ENCODE peak calls at places on chromosome 6, in four cellular contexts. U is transverse colon, K is GM23338, A is tibial artery. P is an unnamed sample.

GRCh38 chr6:101125380-101125971 is 244.3 kb upstream of the ASCC3 start:
- DNase-seq in U (no peak), K (no peak), A (no peak), P (no peak)

GRCh38 chr6:158717341-158718328 is 67.8 kb downstream of the SYTL3 start:
- DNase-seq in U (no peak), K (no peak), A (no peak), P (no peak)

GRCh38 chr6:167760979-167761793 is 65.5 kb upstream of the AFDN start:
- DNase-seq in U (no peak), K (no peak), A (peak; percentile 70), P (peak; percentile 22)

GRCh38 chr6:70108230-70108629 is 194.7 kb downstream of the COL9A1 start:
- DNase-seq in U (no peak), K (peak; percentile 57), A (no peak), P (no peak)

GRCh38 chr6:137112067-137112355 is 61.4 kb downstream of the IL22RA2 start:
- DNase-seq in U (no peak), K (no peak), A (no peak), P (no peak)

GRCh38 chr6:3612341-3613041 is 139.0 kb downstream of the PXDC1 start:
- DNase-seq in U (no peak), K (no peak), A (no peak), P (no peak)

GRCh38 chr6:148343383-148343782 is 745 bp downstream of the SASH1 start:
- DNase-seq in U (no peak), K (no peak), A (no peak), P (no peak)

GRCh38 chr6:28488916-28489365 is 26.7 kb downstream of the GPX6 start:
- DNase-seq in U (no peak), K (peak; percentile 80), A (no peak), P (peak; percentile 84)

GRCh38 chr6:5781966-5782556 is 224.7 kb downstream of the NRN1 start:
- DNase-seq in U (no peak), K (peak; percentile 38), A (no peak), P (peak; percentile 64)

GRCh38 chr6:107345398-107345797 is 114.0 kb downstream of the PDSS2 start:
- DNase-seq in U (no peak), K (no peak), A (no peak), P (no peak)

GRCh38 chr6:129385117-129385516 is 324.9 kb downstream of the ARHGAP18 start:
- DNase-seq in U (no peak), K (no peak), A (no peak), P (no peak)

GRCh38 chr6:131062245-131063027 is 609 bp downstream of the EPB41L2 start:
- DNase-seq in U (peak; percentile 34), K (peak; percentile 45), A (no peak), P (peak; percentile 74)

DNA sequence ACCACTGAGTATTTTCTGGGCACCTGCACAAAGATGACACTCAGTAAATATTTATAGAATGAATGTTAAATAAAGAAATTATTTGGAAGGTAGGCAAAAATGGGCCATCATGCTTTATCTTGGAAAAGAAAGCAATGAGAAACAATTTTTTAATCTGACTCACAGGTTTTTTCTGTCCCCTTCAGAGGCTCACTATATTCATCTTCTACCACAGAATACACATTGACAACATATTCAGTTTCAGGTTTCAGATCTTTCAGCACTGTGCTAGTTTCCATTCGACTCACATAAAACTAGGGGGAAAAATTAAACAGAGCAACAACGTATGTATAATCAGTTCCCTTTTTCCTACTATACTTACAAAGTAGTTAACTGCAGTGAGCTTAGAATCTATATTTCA is 58.3 kb downstream of the COL12A1 start:
- DNase-seq in U (no peak), K (no peak), A (no peak), P (no peak)
- TF ChIP-seq CTCF in U (no peak), K (no peak), A (no peak), P (no peak)

GRCh38 chr6:111793711-111794111 is 79.5 kb downstream of the FYN start:
- DNase-seq in U (peak; percentile 44), K (no peak), A (no peak), P (no peak)
- H3K4me1 ChIP-seq in U (no peaks in the 10 kb centered on the region), K (peaks cover 13% of the 10 kb centered on the region), A (no peaks in the 10 kb centered on the region), P (peaks cover 4% of the 10 kb centered on the region)

GRCh38 chr6:1312444-1313363 is 806 bp downstream of the FOXQ1 start:
- DNase-seq in U (no peak), K (peak; percentile 71), A (no peak), P (peak; percentile 84)

GRCh38 chr6:1314617-1315016 is 2.7 kb downstream of the FOXQ1 start:
- DNase-seq in U (no peak), K (no peak), A (no peak), P (no peak)

GRCh38 chr6:1313755-1314503 is 2.0 kb downstream of the FOXQ1 start:
- DNase-seq in U (peak; percentile 63), K (peak; percentile 76), A (no peak), P (peak; percentile 89)

GRCh38 chr6:1312193-1312443 is 220 bp downstream of the FOXQ1 start:
- DNase-seq in U (no peak), K (no peak), A (no peak), P (no peak)

DNA sequence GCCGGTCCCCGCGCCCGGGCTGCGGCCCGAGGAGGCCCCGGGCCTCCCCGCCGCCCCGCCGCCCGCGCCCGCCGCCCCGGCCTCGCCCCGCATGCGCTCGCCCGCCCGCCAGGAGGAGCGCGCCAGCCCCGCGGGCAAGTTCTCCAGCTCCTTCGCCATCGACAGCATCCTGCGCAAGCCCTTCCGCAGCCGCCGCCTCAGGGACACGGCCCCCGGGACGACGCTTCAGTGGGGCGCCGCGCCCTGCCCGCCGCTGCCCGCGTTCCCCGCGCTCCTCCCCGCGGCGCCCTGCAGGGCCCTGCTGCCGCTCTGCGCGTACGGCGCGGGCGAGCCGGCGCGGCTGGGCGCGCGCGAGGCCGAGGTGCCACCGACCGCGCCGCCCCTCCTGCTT is 1.5 kb downstream of the FOXQ1 start:
- DNase-seq in U (no peak), K (peak; percentile 52), A (no peak), P (no peak)
- H3K27me3 ChIP-seq in U (peaks cover 78% of the 10 kb centered on the region), K (peaks cover 79% of the 10 kb centered on the region), A (peaks cover 74% of the 10 kb centered on the region), P (peaks cover 69% of the 10 kb centered on the region)

DNA sequence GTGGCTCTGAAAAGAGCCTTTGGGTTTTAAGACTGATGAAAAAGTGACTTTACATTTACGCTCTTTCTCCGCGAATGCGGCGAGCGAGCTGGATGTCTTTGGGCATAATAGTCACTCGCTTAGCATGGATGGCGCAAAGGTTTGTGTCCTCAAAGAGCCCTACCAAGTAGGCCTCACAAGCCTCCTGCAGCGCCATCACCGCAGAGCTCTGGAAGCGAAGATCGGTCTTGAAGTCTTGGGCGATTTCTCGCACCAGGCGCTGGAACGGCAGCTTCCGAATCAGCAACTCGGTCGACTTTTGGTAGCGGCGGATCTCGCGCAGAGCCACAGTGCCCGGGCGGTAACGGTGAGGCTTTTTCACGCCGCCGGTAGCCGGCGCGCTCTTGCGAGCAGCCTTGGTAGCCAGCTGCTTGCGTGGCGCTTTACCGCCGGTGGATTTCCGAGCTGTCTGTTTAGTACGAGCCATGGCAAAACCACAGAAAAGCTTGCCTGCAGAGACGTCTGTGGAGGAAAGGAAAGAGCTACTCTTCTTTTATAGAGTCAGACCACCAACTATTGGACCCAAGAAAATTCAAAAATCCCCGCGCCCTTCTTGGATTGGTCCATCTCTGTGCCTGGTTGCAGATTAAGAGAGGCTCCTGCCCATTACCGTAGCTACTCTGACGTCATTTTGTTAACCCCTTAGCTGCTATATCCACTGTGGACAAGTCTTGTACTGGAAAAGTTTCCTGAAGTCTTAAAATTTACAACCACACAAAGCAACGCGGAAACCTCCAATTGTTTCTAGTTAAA is 55.4 kb upstream of the HFE start:
- DNase-seq in U (peak; percentile 85), K (peak; percentile 99), A (peak; percentile 87), P (peak; percentile 96)
- TF ChIP-seq CTCF in U (no peak), K (no peak), A (no peak), P (peak; percentile 19)

P was measured in endodermal cell.